ENCODE peak calls at places on chromosomes 13 and 19, in seven cellular contexts. Y, O, T, L, I, P and J are unnamed samples.

GRCh38 chr13:83613524-83613923 is 268.8 kb downstream of the SLITRK1 start:
- DNase-seq in Y (no peak), O (no peak), T (no peak), L (no peak), I (peak), P (no peak), J (no peak)

GRCh38 chr13:41465215-41465907 is 8.0 kb downstream of the RGCC start:
- DNase-seq in Y (peak), O (peak), T (no peak), L (peak), I (peak), P (peak), J (peak)

GRCh38 chr13:43431279-43431678 is 355.5 kb downstream of the ENOX1 start:
- DNase-seq in Y (no peak), O (no peak), T (no peak), L (no peak), I (no peak), P (no peak), J (no peak)

GRCh38 chr19:46068345-46069258 is 27.8 kb upstream of the IGFL4 start:
- DNase-seq in Y (no peak), O (no peak), T (peak), L (peak), I (no peak), P (peak), J (peak)

GRCh38 chr19:58386166-58386575 is 898 bp upstream of the RPS5 start:
- DNase-seq in Y (no peak), O (no peak), T (no peak), L (no peak), I (no peak), P (no peak), J (no peak)

GRCh38 chr13:35179920-35180663 is 238.0 kb downstream of the NBEA start:
- DNase-seq in Y (no peak), O (no peak), T (no peak), L (no peak), I (no peak), P (no peak), J (no peak)

GRCh38 chr13:19597523-19597922 is 35.9 kb upstream of the MPHOSPH8 start:
- DNase-seq in Y (no peak), O (no peak), T (no peak), L (peak), I (no peak), P (no peak), J (no peak)

GRCh38 chr19:16069813-16070365 is 6.4 kb upstream of the TPM4 start:
- DNase-seq in Y (no peak), O (no peak), T (no peak), L (no peak), I (peak), P (no peak), J (no peak)

GRCh38 chr13:36133950-36134349 is 2.8 kb upstream of the DCLK1 start:
- DNase-seq in Y (no peak), O (no peak), T (no peak), L (no peak), I (no peak), P (no peak), J (peak)

GRCh38 chr13:49304763-49305695 is 57.3 kb downstream of the CDADC1 start:
- DNase-seq in Y (no peak), O (no peak), T (no peak), L (no peak), I (no peak), P (no peak), J (no peak)

GRCh38 chr13:81760316-81760715 is 1419.4 kb upstream of the SPRY2 start:
- DNase-seq in Y (no peak), O (no peak), T (no peak), L (no peak), I (no peak), P (no peak), J (no peak)

GRCh38 chr19:31253816-31254551 is 95.3 kb downstream of the TSHZ3 start:
- DNase-seq in Y (peak), O (no peak), T (no peak), L (peak), I (no peak), P (no peak), J (peak)

GRCh38 chr19:15563325-15563794 is 51.7 kb upstream of the CYP4F8 start:
- DNase-seq in Y (no peak), O (no peak), T (no peak), L (no peak), I (no peak), P (peak), J (no peak)

GRCh38 chr19:8323781-8324185 is 2.5 kb downstream of the RPS28 start:
- DNase-seq in Y (no peak), O (no peak), T (no peak), L (no peak), I (no peak), P (no peak), J (no peak)

GRCh38 chr13:111906816-111907215 is 160.1 kb upstream of the SOX1 start:
- DNase-seq in Y (no peak), O (no peak), T (no peak), L (no peak), I (no peak), P (no peak), J (no peak)

GRCh38 chr13:75258159-75258782 is 223.7 kb downstream of the TBC1D4 start:
- DNase-seq in Y (no peak), O (peak), T (no peak), L (peak), I (no peak), P (no peak), J (peak)

GRCh38 chr13:76894401-76895110 is 8.4 kb upstream of the KCTD12 start:
- DNase-seq in Y (no peak), O (no peak), T (no peak), L (no peak), I (no peak), P (no peak), J (no peak)

GRCh38 chr19:28643284-28643683 is 569.7 kb downstream of the UQCRFS1 start:
- DNase-seq in Y (no peak), O (no peak), T (no peak), L (no peak), I (no peak), P (no peak), J (no peak)

GRCh38 chr13:19766637-19767036 is 16.1 kb downstream of the PSPC1 start:
- DNase-seq in Y (no peak), O (no peak), T (no peak), L (no peak), I (no peak), P (no peak), J (no peak)

GRCh38 chr13:33069365-33069764 is 53.1 kb downstream of the KL start:
- DNase-seq in Y (no peak), O (no peak), T (no peak), L (no peak), I (no peak), P (peak), J (no peak)

GRCh38 chr13:112961457-112962369 is 7.3 kb upstream of the MCF2L start:
- DNase-seq in Y (no peak), O (no peak), T (no peak), L (no peak), I (no peak), P (no peak), J (no peak)

GRCh38 chr19:10093295-10094186 is 7.4 kb downstream of the SHFL start:
- DNase-seq in Y (no peak), O (no peak), T (no peak), L (no peak), I (no peak), P (no peak), J (no peak)

GRCh38 chr19:38656171-38656981 is 8.9 kb downstream of the ACTN4 start:
- DNase-seq in Y (no peak), O (no peak), T (no peak), L (peak), I (no peak), P (no peak), J (peak)

GRCh38 chr13:78816154-78816553 is 157.2 kb upstream of the OBI1 start:
- DNase-seq in Y (no peak), O (no peak), T (no peak), L (no peak), I (no peak), P (no peak), J (no peak)

GRCh38 chr13:86446311-86446710 is 647.1 kb upstream of the SLITRK6 start:
- DNase-seq in Y (no peak), O (no peak), T (peak), L (peak), I (no peak), P (no peak), J (peak)

GRCh38 chr13:63737418-63737817 is 2321.8 kb upstream of the PCDH20 start:
- DNase-seq in Y (no peak), O (no peak), T (no peak), L (no peak), I (no peak), P (no peak), J (no peak)

GRCh38 chr19:10416380-10417257 is 3.7 kb upstream of the PDE4A start:
- DNase-seq in Y (peak), O (peak), T (peak), L (peak), I (peak), P (peak), J (peak)

GRCh38 chr13:66216723-66217122 is 1013.4 kb downstream of the PCDH9 start:
- DNase-seq in Y (no peak), O (no peak), T (no peak), L (peak), I (no peak), P (no peak), J (peak)

GRCh38 chr13:26202365-26202972 is 19.6 kb downstream of the RNF6 start:
- DNase-seq in Y (no peak), O (no peak), T (no peak), L (peak), I (no peak), P (no peak), J (peak)

GRCh38 chr13:50370303-50370950 is 355.2 kb downstream of the KCNRG start:
- DNase-seq in Y (no peak), O (peak), T (no peak), L (no peak), I (no peak), P (no peak), J (no peak)

GRCh38 chr13:99380921-99381645 is 73.9 kb upstream of the GPR183 start:
- DNase-seq in Y (no peak), O (peak), T (no peak), L (no peak), I (no peak), P (no peak), J (no peak)

GRCh38 chr19:30371157-30371845 is 883 bp upstream of the ZNF536 start:
- DNase-seq in Y (no peak), O (no peak), T (no peak), L (no peak), I (no peak), P (no peak), J (no peak)

GRCh38 chr13:32790731-32791130 is 204.5 kb downstream of the PDS5B start:
- DNase-seq in Y (no peak), O (no peak), T (no peak), L (no peak), I (no peak), P (no peak), J (no peak)

GRCh38 chr19:3557461-3558248 is at the start of gene MFSD12:
- DNase-seq in Y (peak), O (peak), T (peak), L (peak), I (peak), P (peak), J (peak)

GRCh38 chr19:3556423-3556977 is 886 bp downstream of the MFSD12 start:
- DNase-seq in Y (no peak), O (no peak), T (no peak), L (no peak), I (no peak), P (no peak), J (no peak)

GRCh38 chr19:3555653-3556422 is 1.5 kb downstream of the MFSD12 start:
- DNase-seq in Y (no peak), O (no peak), T (no peak), L (no peak), I (peak), P (no peak), J (no peak)

GRCh38 chr19:3554254-3555083 is 2.9 kb downstream of the MFSD12 start:
- DNase-seq in Y (no peak), O (no peak), T (no peak), L (no peak), I (no peak), P (no peak), J (no peak)

GRCh38 chr19:3556978-3557460 is 367 bp downstream of the MFSD12 start:
- DNase-seq in Y (peak), O (no peak), T (peak), L (no peak), I (peak), P (peak), J (no peak)
- H3K4me3 ChIP-seq in Y (peak), O (peak), T (peak), L (peak), I (peak), P (peak), J (peak)

GRCh38 chr19:294341-294818 is 3.2 kb upstream of the PLPP2 start:
- DNase-seq in Y (no peak), O (no peak), T (no peak), L (no peak), I (no peak), P (no peak), J (peak)
- TF ChIP-seq CTCF in Y (no peak), O (no peak), T (no peak), L (no peak), I (no peak), P (no peak), J (no peak)

GRCh38 chr13:31351376-31351775 is 151.6 kb downstream of the B3GLCT start:
- DNase-seq in Y (no peak), O (no peak), T (no peak), L (no peak), I (no peak), P (no peak), J (no peak)
- H3K4me3 ChIP-seq in Y (no peak), O (no peak), T (no peak), L (no peak), I (no peak), P (no peak), J (no peak)

GRCh38 chr19:35879068-35879467 is 10.7 kb downstream of the APLP1 start:
- DNase-seq in Y (no peak), O (no peak), T (no peak), L (no peak), I (no peak), P (no peak), J (no peak)
- TF ChIP-seq CTCF in Y (no peak), O (no peak), T (no peak), L (no peak), I (no peak), P (no peak), J (no peak)